ENCODE peak calls at places on chromosomes 16 and 17, in seven cellular contexts. G is CD8-positive, alpha-beta T cell; L is A549; E is AG04449; Q is cardiac fibroblast; U is CD4-positive, alpha-beta T cell; N is right lobe of liver. C is an unnamed sample.

GRCh38 chr16:76639685-76640289 is 362.6 kb downstream of the CNTNAP4 start:
- DNase-seq in E (no peak), U (no peak), Q (peak), G (no peak), L (peak), N (peak), C (no peak)

GRCh38 chr17:80065478-80066170 is 29.2 kb downstream of the CCDC40 start:
- DNase-seq in G (no peak), E (no peak), N (no peak), Q (no peak), L (no peak), U (no peak), C (no peak)

GRCh38 chr16:8634991-8635736 is 13.7 kb downstream of the METTL22 start:
- DNase-seq in Q (peak), U (no peak), N (no peak), L (peak), G (no peak), E (no peak), C (no peak)

GRCh38 chr17:21296097-21297025 is 11.8 kb downstream of the MAP2K3 start:
- DNase-seq in N (peak), G (no peak), E (no peak), L (no peak), Q (no peak), U (no peak), C (no peak)

GRCh38 chr17:5798104-5798503 is 213.8 kb upstream of the NLRP1 start:
- DNase-seq in U (no peak), E (no peak), G (no peak), Q (no peak), L (no peak), N (no peak), C (no peak)

GRCh38 chr16:17160285-17160854 is 310.4 kb downstream of the XYLT1 start:
- DNase-seq in G (no peak), Q (no peak), L (no peak), N (no peak), U (no peak), E (no peak), C (no peak)

GRCh38 chr17:48633266-48633816 is 7.2 kb upstream of the HOXB9 start:
- DNase-seq in U (no peak), N (no peak), E (no peak), Q (no peak), L (no peak), G (no peak), C (no peak)

GRCh38 chr16:30028438-30029093 is 2.5 kb downstream of the TLCD3B start:
- DNase-seq in G (no peak), U (no peak), E (no peak), L (no peak), Q (no peak), N (no peak), C (no peak)

GRCh38 chr17:77354420-77354720 is 213.6 kb downstream of the SEC14L1 start:
- DNase-seq in U (no peak), G (peak), L (no peak), Q (no peak), E (no peak), N (no peak), C (peak)

GRCh38 chr17:77356690-77357201 is 216.0 kb downstream of the SEC14L1 start:
- DNase-seq in Q (no peak), N (no peak), G (peak), U (no peak), E (no peak), L (no peak), C (no peak)

GRCh38 chr17:77353684-77354419 is 213.1 kb downstream of the SEC14L1 start:
- DNase-seq in Q (no peak), U (no peak), G (peak), L (no peak), N (no peak), E (no peak), C (peak)

GRCh38 chr17:77356109-77356689 is 215.4 kb downstream of the SEC14L1 start:
- DNase-seq in U (no peak), L (peak), N (no peak), G (peak), Q (no peak), E (no peak), C (peak)

GRCh38 chr17:77354721-77355455 is 214.1 kb downstream of the SEC14L1 start:
- DNase-seq in G (peak), E (peak), N (peak), Q (peak), L (peak), U (no peak), C (peak)
- TF ChIP-seq CTCF in G (no peak), E (no peak), N (no peak), Q (peak), L (no peak), U (no peak), C (no peak)

GRCh38 chr16:12060751-12061150 is 84.2 kb downstream of the SNX29 start:
- DNase-seq in N (no peak), G (no peak), Q (no peak), E (no peak), L (no peak), U (no peak), C (no peak)

GRCh38 chr16:12054396-12054795 is 77.9 kb downstream of the SNX29 start:
- DNase-seq in G (no peak), N (no peak), E (no peak), L (no peak), U (no peak), Q (no peak), C (no peak)

GRCh38 chr16:12054868-12055267 is 78.3 kb downstream of the SNX29 start:
- DNase-seq in U (no peak), E (no peak), G (no peak), Q (no peak), N (no peak), L (no peak), C (no peak)

GRCh38 chr16:12059216-12059769 is 82.8 kb downstream of the SNX29 start:
- DNase-seq in G (no peak), E (no peak), L (no peak), U (no peak), Q (no peak), N (no peak), C (no peak)

DNA sequence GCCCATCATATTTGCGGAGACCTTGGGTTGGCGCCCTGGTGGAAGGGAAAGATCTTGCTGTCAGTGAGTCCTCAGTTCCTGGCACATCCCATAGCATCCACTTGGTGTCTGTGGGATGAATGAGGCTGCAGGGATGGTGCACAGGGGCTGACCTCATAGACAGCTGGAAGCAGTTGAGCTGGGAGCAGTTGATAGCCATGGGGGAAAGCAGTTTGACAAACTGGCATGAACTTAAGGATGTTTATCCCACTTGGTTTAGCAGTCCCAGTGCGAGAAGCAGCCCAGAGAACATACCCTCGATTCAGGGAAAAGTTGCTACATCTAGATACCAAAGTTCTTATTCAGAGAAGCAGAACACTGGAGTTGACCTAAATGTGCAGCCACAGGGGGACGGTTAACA is 80.7 kb downstream of the SNX29 start:
- DNase-seq in G (no peak), N (no peak), Q (peak), E (no peak), L (no peak), U (no peak), C (no peak)
- TF ChIP-seq CTCF in G (no peak), N (no peak), Q (no peak), E (no peak), L (no peak), U (no peak), C (no peak)

GRCh38 chr16:58462997-58463891 is 36.7 kb upstream of the NDRG4 start:
- DNase-seq in L (no peak), E (no peak), Q (no peak), N (no peak), U (no peak), G (no peak), C (peak)

GRCh38 chr16:58465817-58466216 is 34.1 kb upstream of the NDRG4 start:
- DNase-seq in G (no peak), U (no peak), Q (no peak), N (no peak), E (no peak), L (no peak), C (no peak)

GRCh38 chr16:58466396-58466795 is 33.5 kb upstream of the NDRG4 start:
- DNase-seq in L (no peak), N (no peak), E (no peak), U (no peak), G (no peak), Q (no peak), C (no peak)

GRCh38 chr16:58464047-58464915 is 35.7 kb upstream of the NDRG4 start:
- DNase-seq in Q (no peak), E (no peak), N (peak), G (no peak), L (no peak), U (no peak), C (no peak)

GRCh38 chr16:58464916-58465731 is 34.8 kb upstream of the NDRG4 start:
- DNase-seq in E (no peak), L (peak), U (no peak), N (no peak), Q (peak), G (no peak), C (no peak)
- TF ChIP-seq CTCF in E (no peak), L (no peak), U (no peak), N (no peak), Q (peak), G (no peak), C (no peak)

GRCh38 chr17:56681561-56682266 is 88.2 kb downstream of the NOG start:
- DNase-seq in U (no peak), Q (peak), G (no peak), N (no peak), E (peak), L (no peak), C (no peak)
- TF ChIP-seq CTCF in U (no peak), Q (no peak), G (no peak), N (no peak), E (no peak), L (no peak), C (no peak)

GRCh38 chr16:51164574-51164973 is 13.5 kb upstream of the SALL1 start:
- DNase-seq in N (no peak), U (no peak), G (no peak), L (no peak), E (no peak), Q (no peak), C (no peak)
- TF ChIP-seq CTCF in N (no peak), U (no peak), G (no peak), L (no peak), E (no peak), Q (no peak), C (no peak)